ENCODE peak calls at places on chromosome 9, in seven cellular contexts. U is MV-4-11; O is head of caudate nucleus; M is NCI-H1092; R is stimulated activated CD8-positive, alpha-beta memory T cell treated with anti-CD3 and anti-CD28 coated beads, Interleukin-7, amount 100 ng/mL, for 4 hours; T is ureter; A is CD8-positive, alpha-beta T cell. D is an unnamed sample.

GRCh38 chr9:81833563-81834345 is 94.5 kb upstream of the SPATA31D4 start:
- DNase-seq in U (no peak), O (no peak), M (no peak), R (no peak), T (no peak), A (no peak), D (no peak)

GRCh38 chr9:124074746-124075145 is 63.2 kb downstream of the LHX2 start:
- DNase-seq in U (no peak), O (no peak), M (no peak), R (no peak), T (no peak), A (no peak), D (no peak)

GRCh38 chr9:114156658-114157421 is 1.5 kb downstream of the COL27A1 start:
- DNase-seq in U (peak; percentile 25), O (peak; percentile 59), M (no peak), R (peak; percentile 12), T (peak; percentile 70), A (no peak), D (no peak)

GRCh38 chr9:132755096-132755495 is 84.8 kb downstream of the GTF3C4 start:
- DNase-seq in U (no peak), O (no peak), M (no peak), R (no peak), T (no peak), A (no peak), D (no peak)

GRCh38 chr9:70765935-70766334 is 351.5 kb upstream of the KLF9 start:
- DNase-seq in U (no peak), O (no peak), M (no peak), R (no peak), T (no peak), A (no peak), D (no peak)

GRCh38 chr9:131447600-131447999 is 53.7 kb downstream of the PRRC2B start:
- DNase-seq in U (no peak), O (no peak), M (no peak), R (no peak), T (no peak), A (no peak), D (no peak)

GRCh38 chr9:98884849-98885248 is 58.9 kb upstream of the COL15A1 start:
- DNase-seq in U (no peak), O (no peak), M (no peak), R (no peak), T (no peak), A (no peak), D (no peak)

GRCh38 chr9:94083384-94083783 is 880 bp upstream of the PTPDC1 start:
- DNase-seq in U (no peak), O (peak; percentile 73), M (no peak), R (no peak), T (no peak), A (no peak), D (no peak)

GRCh38 chr9:26856413-26857032 is 36.1 kb downstream of the CAAP1 start:
- DNase-seq in U (peak; percentile 55), O (no peak), M (peak; percentile 55), R (no peak), T (no peak), A (no peak), D (peak; percentile 57)

D was measured in NCI-H1694.